ENCODE peak calls at places on chromosomes 6 and 20, in nine cellular contexts. One of them, this sample, is unnamed. For H3K4me1, the result is how much of the 10 kb centered on the place peaks cover.

GRCh38 chr6:5723905-5724691 is 282.6 kb downstream of the NRN1 start:
- DNase-seq in upper lobe of right lung: peak
- DNase-seq in left ventricle myocardium inferior: peak
- DNase-seq in lower lobe of right lung: peak
- DNase-seq in GM23338: no peak
- DNase-seq in heart left ventricle: peak
- DNase-seq in uterus: no peak
- DNase-seq in heart right ventricle: no peak
- DNase-seq in stomach: no peak
- DNase-seq in this sample: no peak

GRCh38 chr20:57282691-57283361 is 16.4 kb upstream of the BMP7 start:
- DNase-seq in upper lobe of right lung: no peak
- DNase-seq in left ventricle myocardium inferior: no peak
- DNase-seq in lower lobe of right lung: no peak
- DNase-seq in GM23338: no peak
- DNase-seq in heart left ventricle: no peak
- DNase-seq in uterus: no peak
- DNase-seq in heart right ventricle: no peak
- DNase-seq in stomach: no peak
- DNase-seq in this sample: no peak

GRCh38 chr6:54063228-54063539 is 48.1 kb upstream of the MLIP start:
- DNase-seq in upper lobe of right lung: no peak
- DNase-seq in left ventricle myocardium inferior: no peak
- DNase-seq in lower lobe of right lung: no peak
- DNase-seq in GM23338: no peak
- DNase-seq in heart left ventricle: no peak
- DNase-seq in uterus: no peak
- DNase-seq in heart right ventricle: no peak
- DNase-seq in stomach: no peak
- DNase-seq in this sample: no peak

GRCh38 chr6:28812778-28813569 is 110.8 kb downstream of the TRIM27 start:
- DNase-seq in upper lobe of right lung: no peak
- DNase-seq in left ventricle myocardium inferior: no peak
- DNase-seq in lower lobe of right lung: no peak
- DNase-seq in GM23338: no peak
- DNase-seq in heart left ventricle: no peak
- DNase-seq in uterus: no peak
- DNase-seq in heart right ventricle: no peak
- DNase-seq in stomach: no peak
- DNase-seq in this sample: no peak

GRCh38 chr6:43687079-43687436 is 533 bp downstream of the MRPS18A start:
- DNase-seq in upper lobe of right lung: no peak
- DNase-seq in left ventricle myocardium inferior: no peak
- DNase-seq in lower lobe of right lung: no peak
- DNase-seq in GM23338: no peak
- DNase-seq in heart left ventricle: no peak
- DNase-seq in uterus: no peak
- DNase-seq in heart right ventricle: no peak
- DNase-seq in stomach: no peak
- DNase-seq in this sample: no peak

GRCh38 chr6:138593100-138593877 is 94.0 kb upstream of the NHSL1 start:
- DNase-seq in upper lobe of right lung: no peak
- DNase-seq in left ventricle myocardium inferior: no peak
- DNase-seq in lower lobe of right lung: no peak
- DNase-seq in GM23338: peak
- DNase-seq in heart left ventricle: peak
- DNase-seq in uterus: peak
- DNase-seq in heart right ventricle: no peak
- DNase-seq in stomach: peak
- DNase-seq in this sample: peak

GRCh38 chr6:166580076-166581050 is 6.1 kb downstream of the RAMACL start:
- DNase-seq in upper lobe of right lung: no peak
- DNase-seq in left ventricle myocardium inferior: no peak
- DNase-seq in lower lobe of right lung: no peak
- DNase-seq in GM23338: no peak
- DNase-seq in heart left ventricle: no peak
- DNase-seq in uterus: no peak
- DNase-seq in heart right ventricle: no peak
- DNase-seq in stomach: no peak
- DNase-seq in this sample: no peak

GRCh38 chr6:2971420-2972218 is at the start of gene SERPINB6:
- DNase-seq in upper lobe of right lung: peak
- DNase-seq in left ventricle myocardium inferior: peak
- DNase-seq in lower lobe of right lung: peak
- DNase-seq in GM23338: peak
- DNase-seq in heart left ventricle: peak
- DNase-seq in uterus: peak
- DNase-seq in heart right ventricle: peak
- DNase-seq in stomach: peak
- DNase-seq in this sample: peak

GRCh38 chr20:47950103-47950502 is 164.8 kb upstream of the SULF2 start:
- DNase-seq in upper lobe of right lung: no peak
- DNase-seq in left ventricle myocardium inferior: no peak
- DNase-seq in lower lobe of right lung: no peak
- DNase-seq in GM23338: no peak
- DNase-seq in heart left ventricle: peak
- DNase-seq in uterus: no peak
- DNase-seq in heart right ventricle: no peak
- DNase-seq in stomach: no peak
- DNase-seq in this sample: no peak

GRCh38 chr6:3286641-3287171 is 28.0 kb downstream of the PSMG4 start:
- DNase-seq in upper lobe of right lung: no peak
- DNase-seq in left ventricle myocardium inferior: no peak
- DNase-seq in lower lobe of right lung: no peak
- DNase-seq in GM23338: no peak
- DNase-seq in heart left ventricle: no peak
- DNase-seq in uterus: peak
- DNase-seq in heart right ventricle: no peak
- DNase-seq in stomach: no peak
- DNase-seq in this sample: no peak

GRCh38 chr6:89023591-89024441 is 56.7 kb upstream of the PNRC1 start:
- DNase-seq in upper lobe of right lung: no peak
- DNase-seq in left ventricle myocardium inferior: peak
- DNase-seq in lower lobe of right lung: no peak
- DNase-seq in GM23338: no peak
- DNase-seq in heart left ventricle: peak
- DNase-seq in uterus: peak
- DNase-seq in heart right ventricle: no peak
- DNase-seq in stomach: no peak
- DNase-seq in this sample: no peak

GRCh38 chr20:44388466-44389023 is 33.0 kb downstream of the HNF4A start:
- DNase-seq in upper lobe of right lung: peak
- DNase-seq in left ventricle myocardium inferior: peak
- DNase-seq in lower lobe of right lung: peak
- DNase-seq in GM23338: peak
- DNase-seq in heart left ventricle: peak
- DNase-seq in uterus: peak
- DNase-seq in heart right ventricle: peak
- DNase-seq in stomach: peak
- DNase-seq in this sample: peak

GRCh38 chr6:41770381-41771057 is 9.2 kb downstream of the FRS3 start:
- DNase-seq in upper lobe of right lung: peak
- DNase-seq in left ventricle myocardium inferior: no peak
- DNase-seq in lower lobe of right lung: no peak
- DNase-seq in GM23338: no peak
- DNase-seq in heart left ventricle: no peak
- DNase-seq in uterus: no peak
- DNase-seq in heart right ventricle: no peak
- DNase-seq in stomach: no peak
- DNase-seq in this sample: no peak

GRCh38 chr20:37276494-37277252 is 12.8 kb upstream of the MANBAL start:
- DNase-seq in upper lobe of right lung: no peak
- DNase-seq in left ventricle myocardium inferior: peak
- DNase-seq in lower lobe of right lung: no peak
- DNase-seq in GM23338: no peak
- DNase-seq in heart left ventricle: peak
- DNase-seq in uterus: peak
- DNase-seq in heart right ventricle: peak
- DNase-seq in stomach: peak
- DNase-seq in this sample: peak
- TF ChIP-seq CTCF in upper lobe of right lung: peak
- TF ChIP-seq CTCF in left ventricle myocardium inferior: peak
- TF ChIP-seq CTCF in lower lobe of right lung: no peak
- TF ChIP-seq CTCF in GM23338: no peak
- TF ChIP-seq CTCF in heart left ventricle: peak
- TF ChIP-seq CTCF in uterus: peak
- TF ChIP-seq CTCF in heart right ventricle: peak
- TF ChIP-seq CTCF in stomach: no peak
- TF ChIP-seq CTCF in this sample: peak

GRCh38 chr6:37511910-37512399 is 12.3 kb upstream of the CCDC167 start:
- DNase-seq in upper lobe of right lung: no peak
- DNase-seq in left ventricle myocardium inferior: no peak
- DNase-seq in lower lobe of right lung: no peak
- DNase-seq in GM23338: no peak
- DNase-seq in heart left ventricle: no peak
- DNase-seq in uterus: no peak
- DNase-seq in heart right ventricle: no peak
- DNase-seq in stomach: no peak
- DNase-seq in this sample: no peak
- H3K4me1 ChIP-seq in upper lobe of right lung: under half
- H3K4me1 ChIP-seq in left ventricle myocardium inferior: under half
- H3K4me1 ChIP-seq in lower lobe of right lung: under half
- H3K4me1 ChIP-seq in GM23338: half or more
- H3K4me1 ChIP-seq in heart left ventricle: under half
- H3K4me1 ChIP-seq in uterus: under half
- H3K4me1 ChIP-seq in heart right ventricle: under half
- H3K4me1 ChIP-seq in stomach: under half
- H3K4me1 ChIP-seq in this sample: under half

DNA sequence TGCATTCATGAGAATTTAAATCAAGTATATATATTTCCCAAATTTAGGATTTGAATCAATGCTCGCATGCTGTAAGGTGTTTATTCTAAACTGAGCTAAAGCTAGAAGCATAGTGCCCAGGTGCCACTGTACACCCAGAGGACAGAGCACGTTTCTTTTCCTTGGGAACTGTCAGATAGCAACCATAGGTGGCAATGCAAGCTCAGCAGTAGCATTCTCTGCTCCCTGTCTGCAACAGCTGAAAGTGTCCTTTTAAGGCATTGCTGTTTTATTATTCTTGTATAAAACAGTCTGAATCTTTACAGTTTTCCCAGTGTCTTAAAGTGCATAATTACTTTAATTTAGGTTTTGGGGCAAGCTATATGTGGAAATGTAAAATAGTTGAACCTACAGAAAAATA is 443.4 kb upstream of the MMS22L start:
- DNase-seq in upper lobe of right lung: no peak
- DNase-seq in left ventricle myocardium inferior: no peak
- DNase-seq in lower lobe of right lung: no peak
- DNase-seq in GM23338: peak
- DNase-seq in heart left ventricle: no peak
- DNase-seq in uterus: no peak
- DNase-seq in heart right ventricle: no peak
- DNase-seq in stomach: no peak
- DNase-seq in this sample: no peak
- TF ChIP-seq CTCF in upper lobe of right lung: no peak
- TF ChIP-seq CTCF in left ventricle myocardium inferior: no peak
- TF ChIP-seq CTCF in lower lobe of right lung: no peak
- TF ChIP-seq CTCF in GM23338: peak
- TF ChIP-seq CTCF in heart left ventricle: no peak
- TF ChIP-seq CTCF in uterus: no peak
- TF ChIP-seq CTCF in heart right ventricle: no peak
- TF ChIP-seq CTCF in stomach: no peak
- TF ChIP-seq CTCF in this sample: no peak

DNA sequence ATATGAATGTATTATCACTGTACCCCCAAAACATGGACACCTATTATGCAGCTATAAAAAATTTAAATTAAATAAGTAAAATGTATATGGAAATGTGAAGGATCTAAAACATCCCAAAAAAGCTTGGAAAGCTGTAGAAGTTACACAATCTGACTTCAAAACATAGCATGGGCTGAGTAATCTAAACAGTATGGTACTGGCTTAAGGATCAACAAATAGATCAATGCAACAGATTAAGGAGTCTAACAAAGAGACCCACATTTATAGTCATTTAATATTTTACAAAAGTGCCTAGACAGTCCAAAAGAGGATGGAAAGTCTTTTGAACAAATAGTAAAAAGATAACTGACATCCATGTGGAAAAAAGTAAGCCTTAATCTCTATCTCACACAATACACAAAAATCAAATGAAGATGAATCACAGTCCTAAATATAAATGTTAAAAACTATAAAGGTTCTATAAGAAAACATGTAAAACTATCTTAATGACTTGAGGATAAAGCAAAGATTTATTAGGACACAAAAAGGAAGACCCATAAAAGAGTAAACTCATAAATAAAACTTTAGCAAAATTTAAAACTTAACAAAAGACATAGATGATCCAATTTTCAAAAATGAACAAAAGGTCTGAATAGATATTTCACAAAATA is 46.8 kb downstream of the RANBP9 start:
- DNase-seq in upper lobe of right lung: no peak
- DNase-seq in left ventricle myocardium inferior: no peak
- DNase-seq in lower lobe of right lung: no peak
- DNase-seq in GM23338: no peak
- DNase-seq in heart left ventricle: no peak
- DNase-seq in uterus: no peak
- DNase-seq in heart right ventricle: no peak
- DNase-seq in stomach: no peak
- DNase-seq in this sample: no peak
- H3K4me1 ChIP-seq in upper lobe of right lung: under half
- H3K4me1 ChIP-seq in left ventricle myocardium inferior: half or more
- H3K4me1 ChIP-seq in lower lobe of right lung: under half
- H3K4me1 ChIP-seq in GM23338: under half
- H3K4me1 ChIP-seq in heart left ventricle: half or more
- H3K4me1 ChIP-seq in uterus: under half
- H3K4me1 ChIP-seq in heart right ventricle: half or more
- H3K4me1 ChIP-seq in stomach: half or more
- H3K4me1 ChIP-seq in this sample: under half

This sample was measured in right lobe of liver.